ENCODE peak calls at places on chromosome 11, in five cellular contexts. Y is activated CD4-positive, alpha-beta T cell treated with anti-CD3 and anti-CD28 coated beads, Interleukin-2, amount 50 U/mL, for 4 hours; H is NCI-H2081; P is stimulated activated naive CD4-positive, alpha-beta T cell; G is EL. X is an unnamed sample.

GRCh38 chr11:119078675-119079420 is 5.8 kb upstream of the HMBS start:
- DNase-seq in Y (no peak), H (no peak), P (no peak), G (no peak), X (no peak)

GRCh38 chr11:69337211-69337721 is 43.3 kb downstream of the MYEOV start:
- DNase-seq in Y (peak), H (peak), P (no peak), G (peak), X (no peak)

GRCh38 chr11:79600747-79601146 is 159.9 kb upstream of the TENM4 start:
- DNase-seq in Y (no peak), H (no peak), P (no peak), G (no peak), X (no peak)

GRCh38 chr11:20611892-20612291 is 12.5 kb downstream of the SLC6A5 start:
- DNase-seq in Y (no peak), H (no peak), P (no peak), G (no peak), X (no peak)

GRCh38 chr11:132312161-132312560 is 941.7 kb downstream of the NTM start:
- DNase-seq in Y (no peak), H (no peak), P (no peak), G (peak), X (peak)

GRCh38 chr11:64415996-64416728 is 57.2 kb downstream of the RPS6KA4 start:
- DNase-seq in Y (no peak), H (no peak), P (no peak), G (no peak), X (no peak)

GRCh38 chr11:45590743-45591142 is 74.7 kb downstream of the CHST1 start:
- DNase-seq in Y (no peak), H (peak), P (no peak), G (peak), X (no peak)

GRCh38 chr11:84924290-84924689 is 702.9 kb downstream of the DLG2 start:
- DNase-seq in Y (no peak), H (no peak), P (no peak), G (no peak), X (no peak)

GRCh38 chr11:12848413-12848812 is 160.7 kb upstream of the RASSF10 start:
- DNase-seq in Y (no peak), H (no peak), P (no peak), G (no peak), X (no peak)

GRCh38 chr11:21514298-21514697 is 678.6 kb upstream of the ANO5 start:
- DNase-seq in Y (no peak), H (peak), P (no peak), G (no peak), X (peak)

GRCh38 chr11:66701432-66702240 is 23.9 kb upstream of the RBM4B start:
- DNase-seq in Y (no peak), H (no peak), P (no peak), G (no peak), X (no peak)

GRCh38 chr11:114678125-114679036 is at the start of gene NXPE2:
- DNase-seq in Y (no peak), H (no peak), P (no peak), G (peak), X (no peak)

GRCh38 chr11:363948-364761 is 5.1 kb upstream of the B4GALNT4 start:
- DNase-seq in Y (peak), H (peak), P (peak), G (peak), X (peak)

GRCh38 chr11:108220721-108221346 is 1.6 kb downstream of the NPAT start:
- DNase-seq in Y (no peak), H (no peak), P (no peak), G (no peak), X (no peak)

GRCh38 chr11:74449369-74449931 is 17.9 kb downstream of the KCNE3 start:
- DNase-seq in Y (peak), H (peak), P (no peak), G (peak), X (peak)

GRCh38 chr11:8692417-8692816 is 9.8 kb downstream of the RPL27A start:
- DNase-seq in Y (no peak), H (no peak), P (no peak), G (no peak), X (no peak)

GRCh38 chr11:80826808-80827207 is 1386.0 kb upstream of the TENM4 start:
- DNase-seq in Y (no peak), H (no peak), P (no peak), G (no peak), X (no peak)

GRCh38 chr11:109012996-109013395 is 348.1 kb downstream of the DDX10 start:
- DNase-seq in Y (no peak), H (no peak), P (no peak), G (no peak), X (no peak)

GRCh38 chr11:134528453-134528852 is 116.4 kb upstream of the B3GAT1 start:
- DNase-seq in Y (no peak), H (no peak), P (no peak), G (no peak), X (no peak)

GRCh38 chr11:7278314-7278917 is 26.7 kb downstream of the SYT9 start:
- DNase-seq in Y (no peak), H (no peak), P (no peak), G (peak), X (peak)

GRCh38 chr11:975824-976223 is 50.2 kb downstream of the AP2A2 start:
- DNase-seq in Y (no peak), H (no peak), P (no peak), G (peak), X (peak)

GRCh38 chr11:32137263-32137662 is 46.4 kb downstream of the RCN1 start:
- DNase-seq in Y (no peak), H (no peak), P (no peak), G (peak), X (peak)

GRCh38 chr11:110873953-110874352 is 161.7 kb upstream of the ARHGAP20 start:
- DNase-seq in Y (no peak), H (no peak), P (no peak), G (no peak), X (no peak)

GRCh38 chr11:12163181-12163841 is 52.9 kb downstream of the MICAL2 start:
- DNase-seq in Y (no peak), H (no peak), P (no peak), G (peak), X (no peak)